ENCODE peak calls at places on chromosomes 13 and 19, in seven cellular contexts. A, N, J, C, I, D and V are unnamed samples.

GRCh38 chr19:35856546-35857149 is at the start of gene KIRREL2:
- DNase-seq in A (no peak), N (no peak), J (no peak), C (peak; percentile 82), I (no peak), D (no peak), V (no peak)

GRCh38 chr13:50969691-50970090 is 60.1 kb downstream of the RNASEH2B start:
- DNase-seq in A (no peak), N (no peak), J (no peak), C (peak; percentile 51), I (no peak), D (peak; percentile 17), V (peak; percentile 79)

GRCh38 chr19:44677019-44677809 is 5.9 kb downstream of the CEACAM19 start:
- DNase-seq in A (no peak), N (peak; percentile 83), J (peak; percentile 73), C (peak; percentile 21), I (no peak), D (peak; percentile 77), V (peak; percentile 82)

GRCh38 chr13:31627097-31627496 is 112.2 kb upstream of the RXFP2 start:
- DNase-seq in A (no peak), N (peak; percentile 74), J (no peak), C (no peak), I (no peak), D (peak; percentile 64), V (no peak)

GRCh38 chr13:67013709-67014108 is 216.4 kb downstream of the PCDH9 start:
- DNase-seq in A (no peak), N (no peak), J (no peak), C (no peak), I (no peak), D (no peak), V (no peak)

GRCh38 chr13:103835052-103835451 is 768.8 kb upstream of the SLC10A2 start:
- DNase-seq in A (no peak), N (no peak), J (no peak), C (no peak), I (no peak), D (no peak), V (no peak)

GRCh38 chr19:35295792-35296462 is 4.0 kb downstream of the MAG start:
- DNase-seq in A (no peak), N (no peak), J (no peak), C (no peak), I (peak; percentile 27), D (no peak), V (peak; percentile 41)

GRCh38 chr19:38715540-38715939 is 28.7 kb downstream of the CAPN12 start:
- DNase-seq in A (no peak), N (no peak), J (peak; percentile 70), C (no peak), I (no peak), D (no peak), V (no peak)

GRCh38 chr19:7558667-7559066 is 23.1 kb downstream of the PNPLA6 start:
- DNase-seq in A (no peak), N (no peak), J (no peak), C (no peak), I (no peak), D (no peak), V (no peak)

GRCh38 chr19:51185069-51185867 is 39.6 kb upstream of the CD33 start:
- DNase-seq in A (no peak), N (no peak), J (no peak), C (no peak), I (no peak), D (no peak), V (no peak)

GRCh38 chr13:110716235-110716505 is 2.7 kb downstream of the ING1 start:
- DNase-seq in A (no peak), N (peak; percentile 40), J (peak; percentile 76), C (peak; percentile 57), I (no peak), D (peak; percentile 10), V (no peak)

GRCh38 chr19:50376166-50377050 is at the start of gene NR1H2:
- DNase-seq in A (peak; percentile 89), N (peak; percentile 99), J (peak; percentile 96), C (peak; percentile 98), I (peak; percentile 93), D (peak; percentile 98), V (peak; percentile 98)

GRCh38 chr19:355134-355533 is 10.5 kb upstream of the MIER2 start:
- DNase-seq in A (no peak), N (no peak), J (peak; percentile 79), C (no peak), I (no peak), D (no peak), V (no peak)